ENCODE peak calls at places on chromosome 1, in five cellular contexts. G is substantia nigra; Z is body of pancreas; E is left ventricle myocardium inferior; R is CD8-positive, alpha-beta memory T cell. U is an unnamed sample.

GRCh38 chr1:46606255-46606965 is 2.3 kb upstream of the MKNK1 start:
- DNase-seq in G (no peak), Z (no peak), E (no peak), R (no peak), U (no peak)

GRCh38 chr1:7680791-7681165 is 90.3 kb upstream of the VAMP3 start:
- DNase-seq in G (no peak), Z (no peak), E (no peak), R (no peak), U (no peak)

GRCh38 chr1:56225964-56226594 is 353.3 kb downstream of the PLPP3 start:
- DNase-seq in G (no peak), Z (no peak), E (no peak), R (no peak), U (no peak)

GRCh38 chr1:94298861-94299260 is 61.5 kb upstream of the ARHGAP29 start:
- DNase-seq in G (no peak), Z (no peak), E (no peak), R (no peak), U (peak)

GRCh38 chr1:86502721-86503430 is 34.1 kb downstream of the CLCA1 start:
- DNase-seq in G (no peak), Z (no peak), E (no peak), R (no peak), U (no peak)

GRCh38 chr1:201530741-201531521 is 8.0 kb upstream of the NAV1 start:
- DNase-seq in G (peak), Z (peak), E (peak), R (no peak), U (no peak)

GRCh38 chr1:41508290-41508689 is 23.8 kb upstream of the EDN2 start:
- DNase-seq in G (no peak), Z (no peak), E (no peak), R (no peak), U (no peak)

GRCh38 chr1:203771901-203772301 is 6.9 kb downstream of the LAX1 start:
- DNase-seq in G (no peak), Z (no peak), E (no peak), R (no peak), U (no peak)

GRCh38 chr1:234765181-234765580 is 155.2 kb upstream of the IRF2BP2 start:
- DNase-seq in G (no peak), Z (no peak), E (no peak), R (no peak), U (no peak)

GRCh38 chr1:34858901-34859441 is 578 bp downstream of the SMIM12 start:
- DNase-seq in G (no peak), Z (no peak), E (no peak), R (peak), U (no peak)

GRCh38 chr1:90193116-90193515 is 198.2 kb downstream of the ZNF326 start:
- DNase-seq in G (no peak), Z (no peak), E (no peak), R (no peak), U (no peak)

GRCh38 chr1:32538887-32539583 is at the start of gene ZBTB8A:
- DNase-seq in G (peak), Z (peak), E (peak), R (no peak), U (no peak)

GRCh38 chr1:203289281-203289981 is 15.9 kb upstream of the BTG2 start:
- DNase-seq in G (no peak), Z (peak), E (no peak), R (peak), U (no peak)

GRCh38 chr1:89962742-89963075 is 32.2 kb upstream of the ZNF326 start:
- DNase-seq in G (no peak), Z (no peak), E (no peak), R (no peak), U (no peak)

GRCh38 chr1:25532970-25533369 is 10.4 kb upstream of the LDLRAP1 start:
- DNase-seq in G (no peak), Z (no peak), E (no peak), R (no peak), U (no peak)

GRCh38 chr1:78475888-78476610 is 14.7 kb upstream of the PTGFR start:
- DNase-seq in G (no peak), Z (no peak), E (no peak), R (no peak), U (no peak)